ENCODE peak calls at places on chromosome 17, in eight cellular contexts. D is cardiac fibroblast, E is neural crest cell, A is tibial nerve, K is nephron progenitor cell, W is WTC11, R is HFF-Myc, X is foreskin fibroblast. C is an unnamed sample.

GRCh38 chr17:61465550-61466237 is 13.5 kb downstream of the TBX4 start:
- DNase-seq in D (no peak), E (no peak), A (no peak), K (no peak), W (no peak), R (no peak), X (no peak), C (no peak)

GRCh38 chr17:17300624-17301568 is 2.3 kb upstream of the NT5M start:
- DNase-seq in D (peak), E (peak), A (no peak), K (peak), W (peak), R (no peak), X (peak), C (no peak)

GRCh38 chr17:45742251-45742650 is 41.9 kb upstream of the CRHR1 start:
- DNase-seq in D (no peak), E (no peak), A (no peak), K (no peak), W (no peak), R (no peak), X (no peak), C (no peak)

GRCh38 chr17:10614536-10615155 is 42.5 kb downstream of the MYH3 start:
- DNase-seq in D (peak), E (peak), A (peak), K (peak), W (peak), R (no peak), X (peak), C (no peak)

GRCh38 chr17:60631119-60631518 is 31.1 kb downstream of the PPM1D start:
- DNase-seq in D (no peak), E (no peak), A (no peak), K (no peak), W (no peak), R (no peak), X (no peak), C (no peak)

GRCh38 chr17:79949646-79950292 is 85.9 kb downstream of the TBC1D16 start:
- DNase-seq in D (no peak), E (no peak), A (no peak), K (no peak), W (peak), R (no peak), X (no peak), C (no peak)

GRCh38 chr17:61247438-61247837 is 152.2 kb upstream of the TBX2 start:
- DNase-seq in D (no peak), E (no peak), A (peak), K (no peak), W (no peak), R (peak), X (peak), C (no peak)

GRCh38 chr17:82050761-82051641 is 610 bp downstream of the RFNG start:
- DNase-seq in D (no peak), E (no peak), A (no peak), K (no peak), W (no peak), R (no peak), X (peak), C (no peak)

GRCh38 chr17:57892146-57892819 is 42.4 kb upstream of the MRPS23 start:
- DNase-seq in D (peak), E (peak), A (peak), K (peak), W (peak), R (no peak), X (peak), C (peak)

GRCh38 chr17:81160747-81161453 is 4.4 kb upstream of the PVALEF start:
- DNase-seq in D (no peak), E (no peak), A (no peak), K (no peak), W (no peak), R (no peak), X (no peak), C (no peak)

GRCh38 chr17:49224198-49224996 is 6.2 kb downstream of the PHOSPHO1 start:
- DNase-seq in D (no peak), E (no peak), A (no peak), K (peak), W (peak), R (no peak), X (peak), C (no peak)

GRCh38 chr17:51445934-51446333 is 185.6 kb downstream of the UTP18 start:
- DNase-seq in D (no peak), E (no peak), A (no peak), K (no peak), W (no peak), R (no peak), X (no peak), C (no peak)

GRCh38 chr17:57152916-57153528 is 68.0 kb downstream of the AKAP1 start:
- DNase-seq in D (no peak), E (no peak), A (no peak), K (no peak), W (no peak), R (no peak), X (no peak), C (no peak)

GRCh38 chr17:1294157-1294717 is 14.8 kb downstream of the TRARG1 start:
- DNase-seq in D (no peak), E (no peak), A (no peak), K (no peak), W (no peak), R (no peak), X (no peak), C (no peak)

GRCh38 chr17:63646492-63646815 is 24.2 kb downstream of the MAP3K3 start:
- DNase-seq in D (no peak), E (no peak), A (no peak), K (no peak), W (no peak), R (no peak), X (no peak), C (no peak)

GRCh38 chr17:72173475-72174116 is 52.8 kb downstream of the SOX9 start:
- DNase-seq in D (no peak), E (no peak), A (no peak), K (peak), W (no peak), R (no peak), X (peak), C (no peak)

GRCh38 chr17:29933379-29933778 is 3.4 kb upstream of the SSH2 start:
- DNase-seq in D (peak), E (no peak), A (no peak), K (no peak), W (no peak), R (peak), X (peak), C (no peak)

GRCh38 chr17:6361733-6362132 is 73.2 kb downstream of the AIPL1 start:
- DNase-seq in D (no peak), E (no peak), A (no peak), K (no peak), W (peak), R (no peak), X (peak), C (no peak)

GRCh38 chr17:45756266-45756989 is 27.7 kb upstream of the CRHR1 start:
- DNase-seq in D (no peak), E (no peak), A (no peak), K (no peak), W (no peak), R (no peak), X (no peak), C (no peak)

GRCh38 chr17:15463363-15463762 is 4.1 kb downstream of the CDRT4 start:
- DNase-seq in D (peak), E (no peak), A (peak), K (peak), W (peak), R (peak), X (peak), C (peak)

GRCh38 chr17:80101946-80102706 is 745 bp downstream of the GAA start:
- DNase-seq in D (peak), E (no peak), A (peak), K (peak), W (no peak), R (no peak), X (peak), C (no peak)

GRCh38 chr17:78729636-78730035 is 52.4 kb downstream of the CYTH1 start:
- DNase-seq in D (no peak), E (no peak), A (no peak), K (no peak), W (no peak), R (no peak), X (no peak), C (no peak)

GRCh38 chr17:78726471-78727010 is 55.5 kb downstream of the CYTH1 start:
- DNase-seq in D (no peak), E (no peak), A (no peak), K (no peak), W (no peak), R (no peak), X (no peak), C (no peak)

GRCh38 chr17:78727057-78727456 is 55.0 kb downstream of the CYTH1 start:
- DNase-seq in D (no peak), E (no peak), A (no peak), K (no peak), W (no peak), R (no peak), X (no peak), C (no peak)

GRCh38 chr17:78727476-78728229 is 54.4 kb downstream of the CYTH1 start:
- DNase-seq in D (no peak), E (no peak), A (no peak), K (no peak), W (no peak), R (no peak), X (no peak), C (no peak)

DNA sequence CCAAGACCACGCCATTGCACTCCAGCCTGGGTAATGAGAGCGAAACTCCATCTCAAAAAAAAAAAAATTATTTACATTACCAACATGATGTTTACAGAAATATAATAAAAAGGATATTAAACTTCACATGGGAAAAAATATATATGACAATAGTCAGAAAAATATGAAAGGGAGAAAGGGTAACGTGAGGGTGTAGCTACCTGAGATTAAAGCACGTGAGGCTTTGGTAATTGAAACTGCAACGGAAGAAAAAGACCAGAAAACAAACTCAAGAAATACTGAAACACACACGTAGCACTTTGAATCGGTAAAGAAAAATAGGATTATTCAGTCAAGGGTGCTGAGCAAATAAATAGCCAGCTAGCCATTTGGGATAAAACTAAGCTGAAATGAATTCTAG is 53.6 kb downstream of the CYTH1 start:
- DNase-seq in D (no peak), E (no peak), A (no peak), K (no peak), W (no peak), R (no peak), X (no peak), C (no peak)
- TF ChIP-seq CTCF in D (no peak), E (no peak), A (no peak), K (no peak), W (no peak), R (no peak), X (no peak), C (no peak)

GRCh38 chr17:37413875-37414519 is 7.3 kb downstream of the TADA2A start:
- DNase-seq in D (peak), E (no peak), A (no peak), K (no peak), W (no peak), R (no peak), X (peak), C (no peak)
- TF ChIP-seq CTCF in D (peak), E (peak), A (no peak), K (no peak), W (no peak), R (peak), X (peak), C (no peak)

GRCh38 chr17:43927101-43927935 is 15.0 kb downstream of the PPY start:
- DNase-seq in D (no peak), E (no peak), A (no peak), K (no peak), W (no peak), R (no peak), X (no peak), C (no peak)
- TF ChIP-seq CTCF in D (no peak), E (no peak), A (no peak), K (no peak), W (no peak), R (no peak), X (no peak), C (no peak)

GRCh38 chr17:67785122-67785477 is 40.2 kb upstream of the BPTF start:
- DNase-seq in D (no peak), E (no peak), A (no peak), K (no peak), W (no peak), R (no peak), X (no peak), C (no peak)

GRCh38 chr17:67784364-67785121 is 40.8 kb upstream of the BPTF start:
- DNase-seq in D (no peak), E (no peak), A (no peak), K (no peak), W (no peak), R (no peak), X (no peak), C (peak)

DNA sequence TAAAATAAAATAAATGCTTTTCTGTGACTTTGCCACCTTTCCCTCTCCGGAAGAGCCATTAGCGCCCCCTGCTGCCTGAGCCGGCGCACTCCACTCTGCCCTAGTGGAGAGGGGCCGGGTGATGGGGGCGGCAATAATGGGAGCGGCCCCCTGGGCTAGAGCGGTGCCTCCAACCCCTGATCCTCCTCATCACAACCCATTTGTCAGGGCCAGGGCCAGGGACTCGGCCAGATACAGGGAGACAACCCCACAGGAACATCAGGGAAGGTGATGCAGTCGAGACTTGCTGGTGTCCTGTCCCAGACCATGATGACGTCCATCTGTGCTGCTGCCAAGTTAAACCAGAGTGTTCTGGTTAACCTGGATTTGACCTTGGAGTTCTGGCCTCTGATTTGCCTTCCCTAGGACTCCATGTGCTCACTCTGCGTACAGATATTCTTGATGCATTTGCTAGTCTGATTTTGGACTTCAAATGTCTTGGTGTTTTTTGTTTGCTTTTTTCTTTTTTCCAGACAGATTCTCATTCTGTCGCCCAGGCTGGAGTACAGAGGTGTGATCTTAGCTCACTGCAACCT is 46.1 kb upstream of the BPTF start:
- DNase-seq in D (peak), E (peak), A (peak), K (peak), W (peak), R (peak), X (peak), C (peak)
- TF ChIP-seq CTCF in D (peak), E (peak), A (peak), K (peak), W (peak), R (peak), X (peak), C (no peak)

C was measured in right atrium auricular region.